ENCODE peak calls at places on chromosomes 16 and 17, in four cellular contexts. R, M, I and H are unnamed samples.

GRCh38 chr17:76217081-76217480 is 23.2 kb downstream of the RNF157 start:
- DNase-seq in R (no peak), M (no peak), I (no peak), H (no peak)

GRCh38 chr17:82388223-82388921 is 16.8 kb downstream of the UTS2R start:
- DNase-seq in M (peak), R (peak), I (peak), H (no peak)

GRCh38 chr16:74999683-75000480 is 1.1 kb downstream of the ZNRF1 start:
- DNase-seq in I (no peak), M (no peak), R (peak), H (peak)

GRCh38 chr17:41466988-41467387 is at the start of gene KRT32:
- DNase-seq in R (no peak), M (no peak), I (no peak), H (no peak)

GRCh38 chr16:71542377-71542776 is 16.2 kb downstream of the CHST4 start:
- DNase-seq in R (peak), M (peak), I (peak), H (peak)

GRCh38 chr16:67428146-67428731 is 2.7 kb upstream of the HSD11B2 start:
- DNase-seq in R (peak), M (peak), I (peak), H (peak)

GRCh38 chr17:76558210-76559095 is 18.6 kb downstream of the PRCD start:
- DNase-seq in R (no peak), M (peak), I (no peak), H (no peak)

GRCh38 chr16:88408561-88408960 is 25.8 kb downstream of the ZNF469 start:
- DNase-seq in M (no peak), R (no peak), I (no peak), H (no peak)

GRCh38 chr17:44941712-44942331 is 5.8 kb downstream of the KIF18B start:
- DNase-seq in I (no peak), M (peak), R (no peak), H (no peak)

GRCh38 chr16:25038239-25038954 is 23.2 kb upstream of the ARHGAP17 start:
- DNase-seq in M (no peak), I (no peak), R (no peak), H (no peak)

GRCh38 chr16:668519-669171 is 713 bp downstream of the RHOT2 start:
- DNase-seq in I (peak), M (no peak), R (no peak), H (no peak)

GRCh38 chr16:82761858-82762257 is 135.1 kb downstream of the CDH13 start:
- DNase-seq in R (no peak), I (no peak), M (no peak), H (no peak)

GRCh38 chr16:59192551-59193199 is 458.6 kb upstream of the GOT2 start:
- DNase-seq in R (peak), I (peak), M (peak), H (peak)

GRCh38 chr17:69900829-69901228 is 174.2 kb upstream of the KCNJ16 start:
- DNase-seq in R (no peak), I (no peak), M (no peak), H (no peak)

GRCh38 chr17:33520404-33521032 is 227.4 kb upstream of the ASIC2 start:
- DNase-seq in M (peak), I (peak), R (peak), H (peak)

GRCh38 chr17:17712268-17712924 is 31.1 kb downstream of the RAI1 start:
- DNase-seq in R (no peak), I (no peak), M (no peak), H (no peak)

GRCh38 chr17:48639982-48640857 is 14.1 kb upstream of the HOXB9 start:
- DNase-seq in M (no peak), R (no peak), I (no peak), H (no peak)

GRCh38 chr17:19327039-19327776 is 35.3 kb downstream of the B9D1 start:
- DNase-seq in M (peak), I (no peak), R (no peak), H (peak)

GRCh38 chr17:78438694-78439325 is 60.4 kb downstream of the PGS1 start:
- DNase-seq in I (no peak), M (no peak), R (no peak), H (no peak)

GRCh38 chr16:24850289-24850931 is 4.6 kb downstream of the SLC5A11 start:
- DNase-seq in R (no peak), M (no peak), I (no peak), H (no peak)

GRCh38 chr17:6648181-6648580 is 3.2 kb downstream of the MED31 start:
- DNase-seq in M (peak), R (peak), I (peak), H (no peak)

GRCh38 chr17:49646391-49647255 is 31.3 kb downstream of the SPOP start:
- DNase-seq in I (no peak), M (peak), R (peak), H (no peak)

GRCh38 chr17:56727876-56728617 is 105.7 kb downstream of the C17orf67 start:
- DNase-seq in R (no peak), M (no peak), I (no peak), H (peak)

GRCh38 chr17:70298929-70299529 is 129.7 kb downstream of the KCNJ2 start:
- DNase-seq in I (no peak), R (no peak), M (no peak), H (no peak)

GRCh38 chr17:45394913-45395568 is 37.6 kb downstream of the ARHGAP27 start:
- DNase-seq in R (peak), M (peak), I (peak), H (peak)

GRCh38 chr17:2400877-2401425 is at the start of gene MNT:
- DNase-seq in R (peak), M (peak), I (peak), H (peak)

GRCh38 chr16:53511403-53512280 is 8.6 kb upstream of the AKTIP start:
- DNase-seq in M (peak), I (no peak), R (peak), H (no peak)

GRCh38 chr16:56944954-56945839 is 13.3 kb downstream of the HERPUD1 start:
- DNase-seq in R (no peak), M (no peak), I (no peak), H (no peak)

GRCh38 chr17:13599808-13600398 is 1.8 kb downstream of the HS3ST3A1 start:
- DNase-seq in M (no peak), I (no peak), R (no peak), H (no peak)

GRCh38 chr17:8144401-8145295 is 7.6 kb downstream of the PER1 start:
- DNase-seq in I (no peak), R (no peak), M (no peak), H (no peak)

GRCh38 chr17:71970312-71970711 is 150.5 kb upstream of the SOX9 start:
- DNase-seq in I (no peak), R (no peak), M (peak), H (no peak)

GRCh38 chr17:58394534-58395223 is 22.7 kb downstream of the RNF43 start:
- DNase-seq in I (no peak), M (no peak), R (peak), H (no peak)

GRCh38 chr17:62179525-62180161 is 114.6 kb upstream of the MED13 start:
- DNase-seq in R (peak), I (peak), M (peak), H (no peak)

GRCh38 chr16:85363881-85364280 is 249.2 kb upstream of the GSE1 start:
- DNase-seq in M (no peak), I (no peak), R (no peak), H (no peak)

GRCh38 chr16:85365120-85365519 is 248.0 kb upstream of the GSE1 start:
- DNase-seq in M (no peak), I (no peak), R (no peak), H (no peak)

GRCh38 chr16:85367485-85367884 is 245.6 kb upstream of the GSE1 start:
- DNase-seq in R (no peak), I (no peak), M (no peak), H (no peak)

GRCh38 chr16:85364323-85365040 is 248.6 kb upstream of the GSE1 start:
- DNase-seq in M (no peak), I (no peak), R (no peak), H (no peak)

DNA sequence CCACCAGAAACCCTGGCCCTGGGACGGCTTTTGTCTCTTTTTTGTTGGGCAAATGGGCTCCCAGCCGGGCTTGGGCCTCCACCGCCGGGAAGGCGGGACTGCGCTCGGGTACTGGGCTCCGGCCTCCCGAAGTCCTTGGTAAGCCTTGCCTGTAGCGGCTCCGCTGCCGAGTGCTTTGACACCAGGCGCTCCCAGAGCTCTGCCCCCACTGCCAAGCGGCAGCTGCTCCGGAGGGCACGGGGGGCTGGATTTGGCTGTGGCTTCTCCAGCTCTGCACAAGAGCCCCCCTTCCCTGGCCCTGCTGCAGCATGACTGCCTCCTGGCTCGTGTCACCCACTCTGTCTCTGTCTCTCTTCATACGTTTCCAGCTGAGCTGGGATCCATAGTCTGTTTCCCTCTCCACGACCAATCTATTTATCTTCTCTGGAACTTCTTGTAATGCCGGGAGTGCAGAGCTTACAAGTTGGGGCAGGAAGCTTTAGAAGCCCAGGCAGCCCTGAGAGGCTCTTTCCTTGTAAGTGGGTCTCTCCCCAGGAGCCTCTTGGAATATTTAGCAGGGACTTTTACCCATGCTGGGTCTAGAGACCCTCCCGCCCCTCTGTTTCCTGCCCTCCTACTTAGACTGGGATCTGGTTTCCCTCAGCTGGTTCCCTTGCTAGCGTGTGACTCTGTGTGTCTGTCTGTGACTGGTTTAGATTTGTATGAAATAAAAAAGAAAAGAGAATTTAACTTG is 246.9 kb upstream of the GSE1 start:
- DNase-seq in M (no peak), I (no peak), R (no peak), H (peak)
- TF ChIP-seq USF2 in M (no peak), I (no peak), R (no peak), H (no peak)

DNA sequence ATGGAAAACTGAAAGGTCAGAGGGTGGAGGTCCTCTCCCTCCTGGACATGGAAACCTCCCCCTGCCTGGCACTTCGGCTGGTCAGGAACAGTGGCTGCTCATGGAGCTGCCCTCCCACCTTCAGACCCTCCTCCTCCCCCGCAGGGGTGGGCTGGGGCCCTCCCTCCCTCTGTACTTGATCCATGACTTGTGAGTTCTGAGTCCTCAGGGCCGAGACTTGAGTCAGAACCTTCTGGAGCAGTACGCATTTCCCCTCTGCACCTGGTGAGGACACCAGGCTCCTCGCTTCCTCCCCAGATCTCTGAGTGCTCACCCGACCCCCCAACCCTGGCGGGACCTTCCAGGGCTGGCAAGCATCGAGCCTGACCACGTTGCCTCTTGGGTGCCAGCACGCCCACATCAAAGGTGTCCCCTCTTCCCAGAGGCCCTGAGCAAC is 98.2 kb upstream of the CBX4 start:
- DNase-seq in M (no peak), R (no peak), I (no peak), H (no peak)
- TF ChIP-seq HMGXB4 in M (no peak), R (no peak), I (no peak), H (peak)

GRCh38 chr16:89504061-89504460 is 4.1 kb upstream of the SPG7 start:
- DNase-seq in M (no peak), I (no peak), R (no peak), H (no peak)
- TF ChIP-seq USF2 in M (no peak), I (no peak), R (no peak), H (no peak)

DNA sequence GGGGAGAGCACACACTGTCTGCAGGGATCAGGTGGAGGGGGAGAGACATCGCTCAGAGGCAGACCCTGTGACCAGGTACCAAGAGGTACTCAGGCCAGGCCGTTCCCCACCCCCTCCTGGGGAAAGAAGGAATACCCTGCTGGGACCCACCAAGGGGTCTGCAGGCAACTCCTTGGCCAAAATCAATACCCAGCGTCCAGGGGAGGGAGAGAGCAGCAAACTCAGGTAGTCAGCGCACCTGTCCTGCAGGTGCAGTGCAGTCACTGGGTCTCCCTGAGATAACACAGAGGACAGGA is 57.5 kb upstream of the DOC2B start:
- DNase-seq in M (no peak), R (no peak), I (no peak), H (peak)
- TF ChIP-seq HMGXB4 in M (no peak), R (no peak), I (no peak), H (no peak)

GRCh38 chr17:16513858-16514257 is 21.9 kb upstream of the LRRC75A start:
- DNase-seq in I (no peak), M (no peak), R (no peak), H (no peak)

GRCh38 chr17:16515933-16516332 is 23.9 kb upstream of the LRRC75A start:
- DNase-seq in M (no peak), R (no peak), I (no peak), H (no peak)

GRCh38 chr17:16519021-16519420 is 27.0 kb upstream of the LRRC75A start:
- DNase-seq in M (no peak), R (no peak), I (no peak), H (no peak)

GRCh38 chr17:16517477-16517876 is 25.5 kb upstream of the LRRC75A start:
- DNase-seq in I (no peak), M (no peak), R (no peak), H (no peak)

GRCh38 chr17:16516594-16517018 is 24.6 kb upstream of the LRRC75A start:
- DNase-seq in M (peak), R (no peak), I (peak), H (no peak)
- TF ChIP-seq USF2 in M (no peak), R (no peak), I (no peak), H (no peak)